ENCODE peak calls at places on chromosomes 4 and X, in four cellular contexts. W is cardiac muscle cell, G is Peyer's patch, V is heart left ventricle. P is an unnamed sample.

GRCh38 chrX:132737743-132738142 is 220.7 kb downstream of the HS6ST2 start:
- DNase-seq in W (no peak), G (no peak), V (no peak), P (no peak)

GRCh38 chrX:136487647-136488046 is at the start of gene BRS3:
- DNase-seq in W (no peak), G (no peak), V (no peak), P (no peak)

GRCh38 chr4:188021548-188022249 is 26.1 kb downstream of the ZFP42 start:
- DNase-seq in W (no peak), G (no peak), V (no peak), P (no peak)

GRCh38 chrX:153226344-153227190 is 47.5 kb downstream of the MAGEA1 start:
- DNase-seq in W (peak; percentile 69), G (no peak), V (peak; percentile 31), P (peak; percentile 22)

GRCh38 chr4:99630857-99631256 is 26.8 kb downstream of the C4orf54 start:
- DNase-seq in W (no peak), G (no peak), V (no peak), P (no peak)

GRCh38 chrX:10549280-10549679 is 71.1 kb downstream of the MID1 start:
- DNase-seq in W (peak; percentile 19), G (no peak), V (no peak), P (no peak)

GRCh38 chrX:30620980-30621716 is 32.1 kb upstream of the GK start:
- DNase-seq in W (peak; percentile 83), G (no peak), V (peak; percentile 44), P (no peak)

GRCh38 chr4:960736-961650 is 12.4 kb downstream of the DGKQ start:
- DNase-seq in W (no peak), G (no peak), V (no peak), P (no peak)

GRCh38 chrX:132023896-132024386 is 839 bp downstream of the STK26 start:
- DNase-seq in W (no peak), G (peak; percentile 54), V (no peak), P (no peak)

GRCh38 chr4:52059372-52059771 is 8.3 kb downstream of the SPATA18 start:
- DNase-seq in W (peak; percentile 95), G (no peak), V (no peak), P (no peak)

GRCh38 chr4:89099034-89099433 is 12.3 kb upstream of the TIGD2 start:
- DNase-seq in W (no peak), G (no peak), V (no peak), P (no peak)

GRCh38 chr4:14180983-14181601 is 553.6 kb upstream of the BOD1L1 start:
- DNase-seq in W (peak; percentile 48), G (no peak), V (no peak), P (peak; percentile 55)

GRCh38 chrX:37755073-37755472 is 24.8 kb upstream of the CYBB start:
- DNase-seq in W (no peak), G (peak; percentile 64), V (no peak), P (no peak)

GRCh38 chr4:170089274-170089742 is 448 bp downstream of the AADAT start:
- DNase-seq in W (peak; percentile 45), G (no peak), V (no peak), P (no peak)

GRCh38 chr4:129218355-129218754 is 122.4 kb downstream of the C4orf33 start:
- DNase-seq in W (peak; percentile 46), G (peak; percentile 48), V (no peak), P (no peak)

GRCh38 chr4:41709844-41710481 is 38.6 kb downstream of the PHOX2B start:
- DNase-seq in W (peak; percentile 9), G (no peak), V (no peak), P (no peak)

DNA sequence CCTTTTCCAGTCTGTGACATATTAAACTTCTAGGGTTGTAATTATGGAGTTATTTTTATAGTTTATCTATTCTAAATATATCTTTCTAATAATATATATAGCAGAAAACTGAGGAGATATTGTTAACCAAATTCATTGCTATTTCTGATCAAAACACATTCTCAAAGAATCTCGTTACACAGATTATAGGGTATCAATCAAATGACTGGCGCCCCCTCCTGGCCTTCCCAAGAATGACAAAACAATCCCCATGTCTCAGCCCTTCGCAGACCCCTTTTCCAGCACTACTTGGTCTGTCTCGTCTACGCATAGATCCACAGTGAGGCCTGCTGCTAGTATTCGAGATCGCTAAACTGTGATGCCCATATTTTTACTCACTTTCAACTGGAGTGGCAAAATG is 209.3 kb downstream of the GPC3 start:
- DNase-seq in W (peak; percentile 6), G (peak; percentile 64), V (no peak), P (peak; percentile 8)
- TF ChIP-seq CTCF in W (peak; percentile 48), G (no peak), V (no peak), P (peak; percentile 40)

DNA sequence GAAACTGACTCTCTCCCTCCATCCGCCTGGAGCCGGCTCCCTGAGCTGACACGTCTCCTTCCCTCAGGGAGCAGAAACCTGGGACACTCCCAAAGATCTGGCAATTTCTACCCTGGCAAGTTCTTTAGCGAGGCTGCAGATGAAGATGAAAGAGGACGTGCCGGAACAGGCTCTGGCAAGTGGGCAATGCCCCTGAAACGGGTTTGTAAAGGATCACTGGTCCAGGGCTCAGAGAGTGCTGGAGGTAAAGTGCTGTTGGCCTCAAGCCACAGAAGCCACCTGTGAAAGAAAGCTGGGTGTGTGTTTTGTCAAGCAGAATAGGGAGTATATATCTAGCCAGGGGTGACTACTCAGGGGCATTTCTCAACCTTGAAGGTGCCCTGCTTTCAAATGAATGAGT is 131.4 kb upstream of the ATP6AP2 start:
- DNase-seq in W (no peak), G (no peak), V (no peak), P (no peak)
- H3K27ac ChIP-seq in W (no peak overlapping the region), G (no peak overlapping the region), V (no peak overlapping the region), P (no peak overlapping the region)

DNA sequence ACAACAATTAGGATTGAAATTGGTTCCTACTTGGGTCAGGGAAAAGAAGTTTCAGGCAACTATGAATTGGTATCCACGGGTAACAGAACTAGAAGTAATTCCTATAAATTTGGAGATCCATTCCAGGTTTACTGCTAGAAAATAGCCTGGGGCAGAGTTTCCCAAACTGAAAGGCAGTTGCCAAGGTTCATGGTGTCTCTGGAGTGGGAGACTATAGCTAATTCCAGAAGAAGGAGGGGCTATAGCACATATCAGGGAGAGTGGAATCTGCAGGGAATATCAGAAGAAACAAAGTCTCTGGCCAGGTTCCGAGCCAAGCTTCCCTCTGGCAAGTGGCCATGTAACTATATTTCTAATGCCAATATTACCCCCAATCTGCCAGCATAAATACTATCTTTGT is 166.3 kb downstream of the GALNTL6 start:
- DNase-seq in W (no peak), G (no peak), V (no peak), P (no peak)
- TF ChIP-seq CTCF in W (no peak), G (no peak), V (no peak), P (no peak)

GRCh38 chr4:102638621-102639020 is 122.1 kb downstream of the MANBA start:
- DNase-seq in W (peak; percentile 22), G (no peak), V (no peak), P (no peak)

GRCh38 chr4:102640669-102641068 is 120.1 kb downstream of the MANBA start:
- DNase-seq in W (peak; percentile 54), G (no peak), V (no peak), P (no peak)

GRCh38 chr4:102639602-102640001 is 121.2 kb downstream of the MANBA start:
- DNase-seq in W (no peak), G (no peak), V (no peak), P (no peak)

GRCh38 chr4:102642571-102643298 is 118.0 kb downstream of the MANBA start:
- DNase-seq in W (peak; percentile 86), G (no peak), V (no peak), P (no peak)

GRCh38 chr4:102641796-102642195 is 119.0 kb downstream of the MANBA start:
- DNase-seq in W (no peak), G (no peak), V (no peak), P (no peak)
- H3K27ac ChIP-seq in W (no peak overlapping the region), G (no peak overlapping the region), V (no peak overlapping the region), P (no peak overlapping the region)

DNA sequence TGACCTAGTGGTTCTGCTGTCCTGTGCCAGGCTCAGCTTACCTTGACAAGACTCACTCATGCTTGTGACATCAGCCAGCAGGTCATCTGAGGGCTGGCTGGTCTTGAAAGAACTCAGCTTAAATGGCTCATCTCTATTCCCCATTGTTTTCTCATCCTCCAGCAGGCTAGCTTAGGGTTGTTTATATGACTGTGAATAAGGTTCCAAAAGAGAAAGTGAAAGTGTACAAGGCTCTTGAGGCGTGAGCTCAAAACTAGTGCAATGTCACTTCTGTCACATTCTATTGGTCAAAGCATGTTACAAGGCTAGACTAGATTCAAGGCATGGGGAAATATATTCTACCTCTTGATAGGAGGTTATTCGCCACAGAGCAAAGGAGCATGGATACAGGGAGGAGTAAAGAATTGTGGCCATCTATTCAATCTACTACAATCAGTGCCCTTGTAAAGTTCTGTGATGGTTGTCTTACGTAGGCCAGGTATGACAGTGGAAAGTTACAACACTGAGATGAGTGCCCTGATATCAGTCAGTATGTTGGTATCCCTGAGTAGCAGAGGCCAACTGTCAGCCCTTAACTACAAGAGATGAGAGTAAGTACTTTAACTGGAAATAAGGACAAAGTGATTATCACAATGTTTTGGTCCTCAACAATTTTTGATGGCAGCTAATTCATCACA is 19.8 kb upstream of the TMLHE start:
- DNase-seq in W (no peak), G (peak; percentile 41), V (no peak), P (no peak)
- TF ChIP-seq CTCF in W (no peak), G (no peak), V (no peak), P (no peak)

P was measured in body of pancreas.